ENCODE peak calls at places on chromosomes 3 and 15, in nine cellular contexts. P, W, O, F, I, D, X, N and E are unnamed samples.

GRCh38 chr15:74783072-74783807 is 1.4 kb downstream of the CSK start:
- DNase-seq in O (peak), W (no peak), P (no peak), D (no peak), X (no peak), I (peak), N (peak), F (no peak), E (peak)

GRCh38 chr15:100209204-100209603 is 132.6 kb downstream of the ADAMTS17 start:
- DNase-seq in D (no peak), X (no peak), P (no peak), O (no peak), F (peak), I (no peak), W (no peak), N (no peak), E (no peak)

GRCh38 chr15:100172356-100173024 is 169.3 kb downstream of the ADAMTS17 start:
- DNase-seq in O (no peak), P (no peak), X (no peak), N (no peak), F (no peak), I (no peak), W (no peak), D (no peak), E (no peak)

GRCh38 chr3:89049119-89049518 is 58.3 kb upstream of the EPHA3 start:
- DNase-seq in I (no peak), N (peak), W (no peak), O (peak), F (no peak), D (no peak), P (no peak), X (no peak), E (no peak)

GRCh38 chr3:150371741-150372254 is 36.3 kb upstream of the TSC22D2 start:
- DNase-seq in O (no peak), I (peak), F (peak), X (no peak), D (peak), N (peak), W (no peak), P (peak), E (peak)

GRCh38 chr3:123595396-123595795 is 10.5 kb upstream of the HACD2 start:
- DNase-seq in I (no peak), F (no peak), D (no peak), N (no peak), X (no peak), O (no peak), P (no peak), W (no peak), E (no peak)

GRCh38 chr15:25235391-25235790 is 203.4 kb downstream of the UBE3A start:
- DNase-seq in O (no peak), I (no peak), X (no peak), D (no peak), W (no peak), F (no peak), P (no peak), N (no peak), E (no peak)

GRCh38 chr3:61783993-61784718 is 222.8 kb downstream of the PTPRG start:
- DNase-seq in I (peak), P (no peak), N (peak), W (no peak), X (no peak), D (no peak), F (no peak), O (no peak), E (peak)

GRCh38 chr15:48914717-48915116 is 36.8 kb downstream of the EID1 start:
- DNase-seq in D (no peak), O (no peak), P (no peak), N (no peak), W (no peak), I (no peak), X (no peak), F (no peak), E (no peak)

GRCh38 chr15:51390239-51390931 is 48.9 kb downstream of the GLDN start:
- DNase-seq in N (no peak), X (no peak), W (no peak), O (no peak), F (peak), P (no peak), I (no peak), D (no peak), E (no peak)

GRCh38 chr3:16338999-16339398 is 74.0 kb downstream of the OXNAD1 start:
- DNase-seq in W (no peak), I (peak), D (peak), O (no peak), X (no peak), P (no peak), F (no peak), N (peak), E (peak)

GRCh38 chr3:177210744-177211502 is 13.6 kb upstream of the TBL1XR1 start:
- DNase-seq in O (no peak), X (no peak), P (no peak), W (no peak), F (no peak), I (no peak), N (no peak), D (no peak), E (no peak)

GRCh38 chr3:96813820-96814580 is 394 bp upstream of the EPHA6 start:
- DNase-seq in P (peak), I (peak), F (peak), O (no peak), D (peak), W (no peak), X (peak), N (peak), E (peak)

GRCh38 chr15:83837946-83838571 is 184.1 kb downstream of the ADAMTSL3 start:
- DNase-seq in I (no peak), W (peak), D (peak), F (no peak), O (peak), P (no peak), X (peak), N (peak), E (peak)

GRCh38 chr3:86785381-86785780 is 205.6 kb downstream of the VGLL3 start:
- DNase-seq in I (peak), O (no peak), P (no peak), X (no peak), D (peak), W (no peak), F (no peak), N (peak), E (peak)

GRCh38 chr3:12465826-12466225 is 18.5 kb upstream of the TSEN2 start:
- DNase-seq in F (no peak), N (no peak), W (no peak), P (no peak), D (no peak), I (no peak), O (no peak), X (no peak), E (no peak)

GRCh38 chr3:181899702-181900101 is 188.0 kb downstream of the SOX2 start:
- DNase-seq in O (no peak), N (no peak), D (no peak), F (no peak), W (no peak), X (no peak), I (no peak), P (no peak), E (no peak)

GRCh38 chr15:73227433-73228056 is 141.2 kb downstream of the HCN4 start:
- DNase-seq in I (no peak), P (no peak), N (no peak), D (no peak), O (no peak), F (no peak), W (no peak), X (no peak), E (no peak)

GRCh38 chr3:33440328-33440577 is at the start of gene UBP1:
- DNase-seq in I (no peak), W (no peak), N (no peak), P (no peak), F (peak), O (no peak), D (no peak), X (peak), E (no peak)

GRCh38 chr3:112133606-112134334 is 722 bp upstream of the GCSAM start:
- DNase-seq in P (no peak), X (no peak), N (no peak), O (peak), I (no peak), F (no peak), D (no peak), W (no peak), E (no peak)

GRCh38 chr3:26099692-26100091 is 309.8 kb downstream of the OXSM start:
- DNase-seq in N (no peak), F (no peak), W (no peak), D (no peak), P (no peak), O (no peak), X (no peak), I (no peak), E (no peak)